ENCODE peak calls at places on chromosomes 16 and 17, in five cellular contexts. D, F, Z, U and S are unnamed samples.

GRCh38 chr17:63173903-63174302 is 207.9 kb downstream of the TANC2 start:
- DNase-seq in Z (no peak), F (no peak), D (no peak), U (no peak), S (no peak)

GRCh38 chr17:80187493-80187892 is 17.7 kb downstream of the CARD14 start:
- DNase-seq in U (no peak), D (no peak), F (no peak), Z (no peak), S (no peak)

GRCh38 chr17:56149266-56150036 is 3.8 kb upstream of the ANKFN1 start:
- DNase-seq in Z (no peak), D (no peak), U (no peak), F (no peak), S (no peak)

GRCh38 chr16:9054460-9054859 is 37.0 kb upstream of the HAPSTR1 start:
- DNase-seq in F (no peak), Z (no peak), U (no peak), D (no peak), S (no peak)

GRCh38 chr16:62620259-62620658 is 584.0 kb upstream of the CDH8 start:
- DNase-seq in U (no peak), D (no peak), F (no peak), Z (no peak), S (no peak)

GRCh38 chr17:37147301-37147812 is 198.6 kb downstream of the AATF start:
- DNase-seq in F (no peak), Z (no peak), U (no peak), D (no peak), S (no peak)

GRCh38 chr17:78442648-78443128 is 64.2 kb downstream of the PGS1 start:
- DNase-seq in D (no peak), U (no peak), Z (no peak), F (no peak), S (no peak)

GRCh38 chr17:83195330-83196087 is 116.1 kb downstream of the METRNL start:
- DNase-seq in F (no peak), Z (no peak), D (no peak), U (no peak), S (no peak)

GRCh38 chr17:6048486-6048885 is 21.7 kb upstream of the WSCD1 start:
- DNase-seq in D (no peak), F (no peak), Z (no peak), U (no peak), S (no peak)

GRCh38 chr17:62821213-62822079 is 13.3 kb upstream of the MARCHF10 start:
- DNase-seq in Z (no peak), F (no peak), D (no peak), U (no peak), S (no peak)